ENCODE peak calls at places on chromosomes 13 and 19, in seven cellular contexts. K is foreskin melanocyte, E is fibroblast of the aortic adventitia, J is prostate gland, U is globus pallidus, Q is HL-60, C is NCI-H1105. P is an unnamed sample.
A peak's percentile ranks its signal among the peaks of the same experiment; 100 is the strongest.

GRCh38 chr13:33249066-33249465 is 36.5 kb downstream of the STARD13 start:
- DNase-seq in K (no peak), E (peak; percentile 18), J (no peak), U (no peak), Q (no peak), C (no peak), P (no peak)

GRCh38 chr13:83881031-83881727 is 1.1 kb downstream of the SLITRK1 start:
- DNase-seq in K (no peak), E (no peak), J (no peak), U (peak; percentile 61), Q (no peak), C (no peak), P (no peak)

GRCh38 chr13:110233181-110233641 is 73.7 kb downstream of the COL4A1 start:
- DNase-seq in K (no peak), E (peak; percentile 96), J (no peak), U (no peak), Q (no peak), C (no peak), P (no peak)

GRCh38 chr19:15315101-15315500 is 17.2 kb downstream of the BRD4 start:
- DNase-seq in K (no peak), E (no peak), J (no peak), U (no peak), Q (no peak), C (no peak), P (no peak)

GRCh38 chr13:109773276-109773675 is 13.1 kb downstream of the IRS2 start:
- DNase-seq in K (no peak), E (no peak), J (no peak), U (no peak), Q (no peak), C (no peak), P (no peak)

GRCh38 chr13:71873418-71874276 is 6.6 kb upstream of the DACH1 start:
- DNase-seq in K (no peak), E (no peak), J (no peak), U (no peak), Q (no peak), C (no peak), P (no peak)

GRCh38 chr19:3655402-3656072 is 28.9 kb upstream of the CACTIN start:
- DNase-seq in K (no peak), E (peak; percentile 74), J (no peak), U (no peak), Q (no peak), C (no peak), P (no peak)

GRCh38 chr19:658059-658839 is 4.8 kb downstream of the RNF126 start:
- DNase-seq in K (no peak), E (no peak), J (no peak), U (no peak), Q (no peak), C (no peak), P (no peak)

GRCh38 chr13:27208514-27208913 is 36.9 kb upstream of the USP12 start:
- DNase-seq in K (no peak), E (no peak), J (no peak), U (no peak), Q (no peak), C (no peak), P (no peak)

GRCh38 chr13:27919299-27919933 is 384 bp upstream of the PDX1 start:
- DNase-seq in K (no peak), E (no peak), J (no peak), U (peak; percentile 4), Q (no peak), C (peak; percentile 69), P (no peak)

GRCh38 chr13:98098511-98098910 is 44.4 kb upstream of the FARP1 start:
- DNase-seq in K (no peak), E (peak; percentile 16), J (no peak), U (no peak), Q (no peak), C (no peak), P (no peak)